ENCODE peak calls at places on chromosomes 4 and X, in four cellular contexts. Q is WTC11, U is H1, F is K562. D is an unnamed sample.

GRCh38 chr4:105894570-105895323 is 524 bp upstream of the NPNT start:
- DNase-seq in F (no peak), U (no peak), Q (peak), D (no peak)

GRCh38 chr4:170339522-170339921 is 249.8 kb upstream of the AADAT start:
- DNase-seq in F (no peak), U (no peak), Q (no peak), D (no peak)

GRCh38 chr4:183636923-183637322 is 22.1 kb downstream of the RWDD4 start:
- DNase-seq in Q (no peak), F (no peak), U (no peak), D (no peak)

GRCh38 chrX:27445438-27445837 is 17.7 kb downstream of the PPP4R3C start:
- DNase-seq in F (no peak), Q (no peak), U (no peak), D (no peak)

GRCh38 chr4:54004463-54004862 is 59.9 kb downstream of the CHIC2 start:
- DNase-seq in Q (no peak), F (no peak), U (no peak), D (no peak)

GRCh38 chr4:72031868-72032619 is at the start of gene NPFFR2:
- DNase-seq in Q (peak), F (peak), U (peak), D (peak)

GRCh38 chrX:42128587-42128986 is 205.2 kb upstream of the CASK start:
- DNase-seq in F (no peak), Q (no peak), U (no peak), D (no peak)

GRCh38 chr4:17613761-17614415 is 553 bp upstream of the MED28 start:
- DNase-seq in Q (no peak), F (no peak), U (no peak), D (no peak)

GRCh38 chr4:85557016-85557901 is 82.3 kb downstream of the ARHGAP24 start:
- DNase-seq in F (no peak), U (no peak), Q (no peak), D (no peak)

GRCh38 chr4:139256349-139256748 is 23.7 kb downstream of the MGARP start:
- DNase-seq in F (no peak), U (no peak), Q (no peak), D (no peak)

GRCh38 chrX:39755152-39756032 is 342.4 kb downstream of the BCOR start:
- DNase-seq in Q (no peak), U (no peak), F (peak), D (peak)

GRCh38 chr4:99382745-99383360 is 30.3 kb upstream of the ADH1C start:
- DNase-seq in Q (no peak), F (no peak), U (no peak), D (no peak)

GRCh38 chrX:140817943-140818342 is 108.4 kb downstream of the LINC00632 start:
- DNase-seq in F (peak), Q (no peak), U (no peak), D (peak)

GRCh38 chrX:20623448-20623847 is 356.7 kb upstream of the RPS6KA3 start:
- DNase-seq in F (no peak), U (no peak), Q (no peak), D (no peak)

GRCh38 chrX:31591355-31591754 is 519.5 kb upstream of the FTHL17 start:
- DNase-seq in F (no peak), U (no peak), Q (no peak), D (no peak)

GRCh38 chr4:3365871-3366842 is 73.3 kb downstream of the RGS12 start:
- DNase-seq in U (no peak), F (no peak), Q (no peak), D (peak)

GRCh38 chr4:26021417-26022345 is 107.7 kb downstream of the SMIM20 start:
- DNase-seq in F (no peak), Q (no peak), U (no peak), D (no peak)

GRCh38 chr4:88246600-88246999 is 37.8 kb downstream of the PPM1K start:
- DNase-seq in Q (no peak), U (no peak), F (no peak), D (no peak)

GRCh38 chrX:16807976-16808542 is 21.8 kb downstream of the TXLNG start:
- DNase-seq in F (peak), U (no peak), Q (no peak), D (no peak)

GRCh38 chrX:125646195-125646594 is 326.5 kb downstream of the TEX13C start:
- DNase-seq in F (peak), U (no peak), Q (peak), D (no peak)

GRCh38 chrX:11407331-11408110 is 114.3 kb downstream of the AMELX start:
- DNase-seq in F (peak), U (no peak), Q (no peak), D (no peak)

GRCh38 chr4:6225469-6225868 is 25.1 kb upstream of the JAKMIP1 start:
- DNase-seq in F (peak), U (no peak), Q (peak), D (no peak)

GRCh38 chr4:14064969-14065368 is 437.4 kb upstream of the BOD1L1 start:
- DNase-seq in F (no peak), U (no peak), Q (no peak), D (no peak)

GRCh38 chr4:147003956-147004580 is 58.4 kb upstream of the TTC29 start:
- DNase-seq in F (no peak), Q (no peak), U (peak), D (no peak)

GRCh38 chr4:79651516-79651915 is 243.5 kb upstream of the GK2 start:
- DNase-seq in F (no peak), Q (no peak), U (peak), D (no peak)

GRCh38 chr4:2042207-2042946 is 16.8 kb upstream of the NAT8L start:
- DNase-seq in U (no peak), Q (no peak), F (peak), D (peak)

GRCh38 chr4:15354790-15355418 is 72.9 kb upstream of the C1QTNF7 start:
- DNase-seq in F (no peak), U (no peak), Q (no peak), D (no peak)

GRCh38 chrX:30570505-30570904 is 7.1 kb downstream of the TASL start:
- DNase-seq in F (peak), U (no peak), Q (no peak), D (peak)

GRCh38 chr4:146981651-146982050 is 36.0 kb upstream of the TTC29 start:
- DNase-seq in F (no peak), U (no peak), Q (no peak), D (no peak)

GRCh38 chr4:52588097-52588496 is 71.0 kb downstream of the USP46 start:
- DNase-seq in Q (peak), U (peak), F (peak), D (peak)

GRCh38 chrX:71098302-71098701 is 2.7 kb downstream of the FOXO4 start:
- DNase-seq in F (peak), U (no peak), Q (peak), D (peak)

GRCh38 chr4:11497972-11498371 is 69.3 kb upstream of the HS3ST1 start:
- DNase-seq in F (no peak), Q (no peak), U (no peak), D (no peak)

GRCh38 chrX:138897621-138898492 is 186.3 kb upstream of the FGF13 start:
- DNase-seq in U (no peak), Q (no peak), F (no peak), D (no peak)

GRCh38 chr4:154944996-154945395 is 163.9 kb downstream of the RBM46 start:
- DNase-seq in Q (no peak), F (no peak), U (no peak), D (no peak)

GRCh38 chr4:3234171-3235029 is 14.6 kb upstream of the MSANTD1 start:
- DNase-seq in Q (no peak), F (no peak), U (no peak), D (peak)

GRCh38 chr4:54226399-54227260 is 2.5 kb upstream of the PDGFRA start:
- DNase-seq in Q (peak), U (no peak), F (no peak), D (no peak)

GRCh38 chr4:16794816-16795445 is 103.5 kb downstream of the LDB2 start:
- DNase-seq in Q (peak), U (peak), F (peak), D (peak)

GRCh38 chrX:150202641-150203248 is 160.4 kb upstream of the MAMLD1 start:
- DNase-seq in F (no peak), Q (no peak), U (no peak), D (no peak)

GRCh38 chr4:20253799-20254409 is 2.2 kb downstream of the SLIT2 start:
- DNase-seq in Q (peak), F (no peak), U (no peak), D (peak)

DNA sequence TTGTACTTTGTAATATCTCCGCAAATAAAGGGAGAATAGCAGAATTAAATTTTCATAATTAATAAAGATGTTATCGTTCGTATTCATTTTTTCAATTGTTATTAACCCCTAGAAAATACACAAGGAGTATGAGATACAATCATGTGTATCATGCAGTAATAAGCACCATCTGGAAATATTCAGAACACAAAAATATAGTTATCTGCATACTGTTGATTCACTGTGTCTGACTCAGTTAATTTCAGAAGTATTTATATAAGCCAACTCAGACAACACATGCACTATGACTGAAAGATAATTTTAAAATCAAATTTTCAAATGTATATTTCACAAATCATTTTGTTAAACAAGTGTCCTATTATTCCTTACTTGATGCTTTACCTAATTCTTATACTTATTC is 1954.8 kb downstream of the ARAP2 start:
- DNase-seq in U (no peak), Q (no peak), F (no peak), D (no peak)
- TF ChIP-seq TEAD4 in U (no peak), Q (no peak), F (no peak), D (no peak)

DNA sequence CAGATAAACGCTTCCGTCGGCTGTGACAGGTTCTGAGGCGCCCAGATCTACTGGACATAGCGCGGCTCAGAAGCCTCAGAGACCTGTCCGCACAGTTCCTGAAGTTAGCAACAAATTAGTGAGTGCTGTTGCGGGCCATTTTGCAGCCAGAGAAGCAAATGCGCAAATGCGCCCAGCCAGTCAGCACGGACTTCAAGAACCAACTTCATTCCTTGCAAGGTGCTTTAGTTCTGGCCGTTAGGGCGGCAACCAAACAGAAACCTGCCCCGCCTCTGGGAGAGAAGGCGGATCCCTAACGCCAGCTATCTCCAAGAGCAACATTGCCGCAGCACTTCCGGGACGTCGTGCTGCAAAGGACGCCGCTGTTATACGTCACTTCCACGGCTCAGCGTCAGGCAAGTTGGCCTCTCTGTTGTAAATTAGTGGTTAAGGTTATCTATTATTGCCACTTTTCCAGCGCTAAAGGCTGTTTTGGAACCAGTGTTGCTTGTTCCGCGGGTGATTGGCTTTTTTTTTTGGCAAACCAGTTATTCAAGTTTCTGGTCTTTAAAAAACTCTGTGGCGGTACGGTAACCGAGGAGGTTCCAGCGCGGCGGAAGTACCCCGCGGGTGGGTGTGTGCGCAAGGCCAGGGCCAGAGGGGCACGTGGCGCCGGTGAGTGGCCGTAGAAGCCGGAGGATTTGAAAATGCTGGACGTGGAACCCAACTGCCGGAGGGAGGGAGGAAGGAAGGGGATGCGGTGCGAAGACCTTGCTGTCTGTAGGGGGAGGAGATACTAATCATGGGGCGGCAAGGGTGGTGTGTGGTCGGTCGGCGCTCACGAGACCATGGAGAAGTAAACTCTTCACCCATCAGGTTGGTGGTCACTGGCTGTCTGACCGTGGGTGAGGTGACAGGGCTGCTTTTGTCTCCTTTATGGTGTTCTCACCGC is at the start of gene GAR1:
- DNase-seq in Q (peak), F (peak), U (peak), D (peak)
- TF ChIP-seq TEAD4 in Q (no peak), F (no peak), U (peak), D (no peak)

GRCh38 chrX:101232316-101232715 is 12.7 kb downstream of the DRP2 start:
- DNase-seq in Q (no peak), U (no peak), F (peak), D (no peak)
- TF ChIP-seq TEAD4 in Q (no peak), U (no peak), F (no peak), D (no peak)

GRCh38 chr4:80731436-80731835 is 299.1 kb upstream of the BMP3 start:
- DNase-seq in Q (no peak), F (no peak), U (no peak), D (no peak)

GRCh38 chr4:80730158-80730557 is 300.4 kb upstream of the BMP3 start:
- DNase-seq in Q (no peak), U (no peak), F (no peak), D (no peak)

DNA sequence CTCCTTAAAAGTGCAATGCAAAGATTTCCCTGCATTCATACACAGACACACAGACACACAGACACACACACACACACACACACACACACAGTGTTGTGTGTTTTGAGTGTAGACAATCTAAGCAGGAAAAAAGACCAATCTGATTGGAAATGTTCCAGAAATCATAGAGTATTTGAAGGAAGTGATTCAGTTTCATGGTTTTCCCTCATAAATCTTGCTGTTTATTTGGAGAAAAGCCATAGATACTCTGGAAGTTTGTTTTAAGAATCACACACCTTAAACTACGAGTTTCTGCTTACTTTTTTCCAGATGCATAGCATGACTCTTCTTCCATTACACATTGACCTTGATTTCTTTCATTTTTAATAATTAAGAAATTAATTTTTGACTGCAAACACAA is 298.5 kb upstream of the BMP3 start:
- DNase-seq in Q (no peak), F (no peak), U (no peak), D (no peak)
- TF ChIP-seq TEAD4 in Q (no peak), F (no peak), U (no peak), D (no peak)

GRCh38 chr4:185394568-185395254 is 1.0 kb downstream of the LRP2BP start:
- DNase-seq in Q (no peak), F (peak), U (no peak), D (no peak)
- TF ChIP-seq TEAD4 in Q (no peak), F (no peak), U (no peak), D (no peak)

GRCh38 chrX:274904-275475 is 6.2 kb upstream of the PLCXD1 start:
- DNase-seq in Q (peak), U (no peak), F (no peak), D (no peak)
- TF ChIP-seq TEAD4 in Q (no peak), U (no peak), F (no peak), D (no peak)